ENCODE peak calls at places on chromosomes 1 and 21, in ten cellular contexts. One of them, this sample, is unnamed.
A peak's percentile ranks its signal among the peaks of the same experiment; 100 is the strongest.

GRCh38 chr1:81877940-81878339 is 77.2 kb downstream of the ADGRL2 start:
- DNase-seq in NCI-H748 treated with DMSO at 0.1 percent for 48 hours: no peak
- DNase-seq in LHCN-M2: no peak
- DNase-seq in KBM-7: no peak
- DNase-seq in occipital lobe: no peak
- DNase-seq in IMR-90: no peak
- DNase-seq in activated T-cell treated with anti-CD3 and anti-CD28 coated beads for 48 hours: no peak
- DNase-seq in dorsolateral prefrontal cortex: no peak
- DNase-seq in SW 1271: no peak
- DNase-seq in stimulated activated effector memory CD8-positive, alpha-beta T cell treated with anti-CD3 and anti-CD28 coated beads, Interleukin-12 subunit alpha, Interleukin-12 subunit beta, amount 100 ng/mL, for 72 hours: no peak
- DNase-seq in this sample: no peak

GRCh38 chr21:35664683-35665082 is 395.6 kb downstream of the SETD4 start:
- DNase-seq in LHCN-M2: no peak
- DNase-seq in NCI-H748 treated with DMSO at 0.1 percent for 48 hours: no peak
- DNase-seq in SW 1271: no peak
- DNase-seq in stimulated activated effector memory CD8-positive, alpha-beta T cell treated with anti-CD3 and anti-CD28 coated beads, Interleukin-12 subunit alpha, Interleukin-12 subunit beta, amount 100 ng/mL, for 72 hours: no peak
- DNase-seq in activated T-cell treated with anti-CD3 and anti-CD28 coated beads for 48 hours: no peak
- DNase-seq in KBM-7: no peak
- DNase-seq in dorsolateral prefrontal cortex: no peak
- DNase-seq in occipital lobe: no peak
- DNase-seq in IMR-90: peak; percentile 77
- DNase-seq in this sample: no peak

GRCh38 chr1:240190881-240191385 is 99.2 kb downstream of the FMN2 start:
- DNase-seq in dorsolateral prefrontal cortex: no peak
- DNase-seq in SW 1271: no peak
- DNase-seq in occipital lobe: no peak
- DNase-seq in KBM-7: peak; percentile 22
- DNase-seq in IMR-90: peak; percentile 100
- DNase-seq in NCI-H748 treated with DMSO at 0.1 percent for 48 hours: peak; percentile 40
- DNase-seq in activated T-cell treated with anti-CD3 and anti-CD28 coated beads for 48 hours: no peak
- DNase-seq in LHCN-M2: peak; percentile 100
- DNase-seq in stimulated activated effector memory CD8-positive, alpha-beta T cell treated with anti-CD3 and anti-CD28 coated beads, Interleukin-12 subunit alpha, Interleukin-12 subunit beta, amount 100 ng/mL, for 72 hours: no peak
- DNase-seq in this sample: peak; percentile 97

GRCh38 chr21:37429356-37429755 is 62.8 kb downstream of the DYRK1A start:
- DNase-seq in dorsolateral prefrontal cortex: no peak
- DNase-seq in LHCN-M2: no peak
- DNase-seq in activated T-cell treated with anti-CD3 and anti-CD28 coated beads for 48 hours: no peak
- DNase-seq in KBM-7: peak; percentile 40
- DNase-seq in occipital lobe: no peak
- DNase-seq in SW 1271: no peak
- DNase-seq in IMR-90: no peak
- DNase-seq in NCI-H748 treated with DMSO at 0.1 percent for 48 hours: no peak
- DNase-seq in stimulated activated effector memory CD8-positive, alpha-beta T cell treated with anti-CD3 and anti-CD28 coated beads, Interleukin-12 subunit alpha, Interleukin-12 subunit beta, amount 100 ng/mL, for 72 hours: no peak
- DNase-seq in this sample: no peak

GRCh38 chr1:200294241-200294640 is 115.6 kb downstream of the ZNF281 start:
- DNase-seq in KBM-7: no peak
- DNase-seq in NCI-H748 treated with DMSO at 0.1 percent for 48 hours: no peak
- DNase-seq in occipital lobe: no peak
- DNase-seq in SW 1271: no peak
- DNase-seq in stimulated activated effector memory CD8-positive, alpha-beta T cell treated with anti-CD3 and anti-CD28 coated beads, Interleukin-12 subunit alpha, Interleukin-12 subunit beta, amount 100 ng/mL, for 72 hours: no peak
- DNase-seq in dorsolateral prefrontal cortex: no peak
- DNase-seq in LHCN-M2: no peak
- DNase-seq in IMR-90: no peak
- DNase-seq in activated T-cell treated with anti-CD3 and anti-CD28 coated beads for 48 hours: no peak
- DNase-seq in this sample: no peak

GRCh38 chr1:112905420-112906154 is 50.4 kb downstream of the SLC16A1 start:
- DNase-seq in SW 1271: no peak
- DNase-seq in occipital lobe: no peak
- DNase-seq in dorsolateral prefrontal cortex: no peak
- DNase-seq in KBM-7: no peak
- DNase-seq in stimulated activated effector memory CD8-positive, alpha-beta T cell treated with anti-CD3 and anti-CD28 coated beads, Interleukin-12 subunit alpha, Interleukin-12 subunit beta, amount 100 ng/mL, for 72 hours: peak; percentile 25
- DNase-seq in IMR-90: no peak
- DNase-seq in activated T-cell treated with anti-CD3 and anti-CD28 coated beads for 48 hours: no peak
- DNase-seq in LHCN-M2: peak; percentile 9
- DNase-seq in NCI-H748 treated with DMSO at 0.1 percent for 48 hours: no peak
- DNase-seq in this sample: no peak

GRCh38 chr1:218330043-218330623 is 15.0 kb upstream of the TGFB2 start:
- DNase-seq in KBM-7: peak; percentile 46
- DNase-seq in IMR-90: peak; percentile 61
- DNase-seq in dorsolateral prefrontal cortex: no peak
- DNase-seq in LHCN-M2: peak; percentile 38
- DNase-seq in NCI-H748 treated with DMSO at 0.1 percent for 48 hours: peak; percentile 22
- DNase-seq in SW 1271: no peak
- DNase-seq in stimulated activated effector memory CD8-positive, alpha-beta T cell treated with anti-CD3 and anti-CD28 coated beads, Interleukin-12 subunit alpha, Interleukin-12 subunit beta, amount 100 ng/mL, for 72 hours: no peak
- DNase-seq in occipital lobe: no peak
- DNase-seq in activated T-cell treated with anti-CD3 and anti-CD28 coated beads for 48 hours: no peak
- DNase-seq in this sample: no peak

GRCh38 chr1:46830665-46831322 is 31.9 kb downstream of the CYP4B1 start:
- DNase-seq in LHCN-M2: no peak
- DNase-seq in stimulated activated effector memory CD8-positive, alpha-beta T cell treated with anti-CD3 and anti-CD28 coated beads, Interleukin-12 subunit alpha, Interleukin-12 subunit beta, amount 100 ng/mL, for 72 hours: no peak
- DNase-seq in NCI-H748 treated with DMSO at 0.1 percent for 48 hours: no peak
- DNase-seq in dorsolateral prefrontal cortex: no peak
- DNase-seq in occipital lobe: no peak
- DNase-seq in KBM-7: no peak
- DNase-seq in IMR-90: no peak
- DNase-seq in SW 1271: no peak
- DNase-seq in activated T-cell treated with anti-CD3 and anti-CD28 coated beads for 48 hours: no peak
- DNase-seq in this sample: no peak

GRCh38 chr1:166605137-166605536 is 234.1 kb upstream of the POGK start:
- DNase-seq in NCI-H748 treated with DMSO at 0.1 percent for 48 hours: no peak
- DNase-seq in occipital lobe: no peak
- DNase-seq in SW 1271: no peak
- DNase-seq in IMR-90: no peak
- DNase-seq in LHCN-M2: no peak
- DNase-seq in KBM-7: no peak
- DNase-seq in activated T-cell treated with anti-CD3 and anti-CD28 coated beads for 48 hours: no peak
- DNase-seq in dorsolateral prefrontal cortex: no peak
- DNase-seq in stimulated activated effector memory CD8-positive, alpha-beta T cell treated with anti-CD3 and anti-CD28 coated beads, Interleukin-12 subunit alpha, Interleukin-12 subunit beta, amount 100 ng/mL, for 72 hours: no peak
- DNase-seq in this sample: no peak

GRCh38 chr21:15080504-15080903 is 15.7 kb upstream of the NRIP1 start:
- DNase-seq in activated T-cell treated with anti-CD3 and anti-CD28 coated beads for 48 hours: no peak
- DNase-seq in NCI-H748 treated with DMSO at 0.1 percent for 48 hours: peak; percentile 28
- DNase-seq in LHCN-M2: no peak
- DNase-seq in SW 1271: no peak
- DNase-seq in KBM-7: no peak
- DNase-seq in IMR-90: no peak
- DNase-seq in dorsolateral prefrontal cortex: no peak
- DNase-seq in stimulated activated effector memory CD8-positive, alpha-beta T cell treated with anti-CD3 and anti-CD28 coated beads, Interleukin-12 subunit alpha, Interleukin-12 subunit beta, amount 100 ng/mL, for 72 hours: no peak
- DNase-seq in occipital lobe: no peak
- DNase-seq in this sample: no peak

GRCh38 chr1:14055442-14056225 is 355.6 kb downstream of the PRDM2 start:
- DNase-seq in dorsolateral prefrontal cortex: no peak
- DNase-seq in SW 1271: no peak
- DNase-seq in NCI-H748 treated with DMSO at 0.1 percent for 48 hours: no peak
- DNase-seq in occipital lobe: peak; percentile 6
- DNase-seq in LHCN-M2: no peak
- DNase-seq in KBM-7: no peak
- DNase-seq in IMR-90: no peak
- DNase-seq in stimulated activated effector memory CD8-positive, alpha-beta T cell treated with anti-CD3 and anti-CD28 coated beads, Interleukin-12 subunit alpha, Interleukin-12 subunit beta, amount 100 ng/mL, for 72 hours: no peak
- DNase-seq in activated T-cell treated with anti-CD3 and anti-CD28 coated beads for 48 hours: no peak
- DNase-seq in this sample: no peak

GRCh38 chr1:183030053-183030452 is 6.8 kb downstream of the LAMC1 start:
- DNase-seq in activated T-cell treated with anti-CD3 and anti-CD28 coated beads for 48 hours: no peak
- DNase-seq in SW 1271: no peak
- DNase-seq in IMR-90: no peak
- DNase-seq in stimulated activated effector memory CD8-positive, alpha-beta T cell treated with anti-CD3 and anti-CD28 coated beads, Interleukin-12 subunit alpha, Interleukin-12 subunit beta, amount 100 ng/mL, for 72 hours: no peak
- DNase-seq in occipital lobe: no peak
- DNase-seq in dorsolateral prefrontal cortex: no peak
- DNase-seq in LHCN-M2: peak; percentile 67
- DNase-seq in KBM-7: no peak
- DNase-seq in NCI-H748 treated with DMSO at 0.1 percent for 48 hours: no peak
- DNase-seq in this sample: no peak

GRCh38 chr1:110203021-110203661 is 7.0 kb upstream of the KCNC4 start:
- DNase-seq in occipital lobe: no peak
- DNase-seq in stimulated activated effector memory CD8-positive, alpha-beta T cell treated with anti-CD3 and anti-CD28 coated beads, Interleukin-12 subunit alpha, Interleukin-12 subunit beta, amount 100 ng/mL, for 72 hours: peak; percentile 87
- DNase-seq in activated T-cell treated with anti-CD3 and anti-CD28 coated beads for 48 hours: peak; percentile 47
- DNase-seq in SW 1271: peak; percentile 16
- DNase-seq in NCI-H748 treated with DMSO at 0.1 percent for 48 hours: peak; percentile 79
- DNase-seq in LHCN-M2: peak; percentile 62
- DNase-seq in KBM-7: peak; percentile 86
- DNase-seq in dorsolateral prefrontal cortex: no peak
- DNase-seq in IMR-90: peak; percentile 66
- DNase-seq in this sample: peak; percentile 34

GRCh38 chr1:225442156-225442555 is 14.3 kb upstream of the LBR start:
- DNase-seq in IMR-90: no peak
- DNase-seq in stimulated activated effector memory CD8-positive, alpha-beta T cell treated with anti-CD3 and anti-CD28 coated beads, Interleukin-12 subunit alpha, Interleukin-12 subunit beta, amount 100 ng/mL, for 72 hours: no peak
- DNase-seq in KBM-7: no peak
- DNase-seq in activated T-cell treated with anti-CD3 and anti-CD28 coated beads for 48 hours: no peak
- DNase-seq in NCI-H748 treated with DMSO at 0.1 percent for 48 hours: no peak
- DNase-seq in dorsolateral prefrontal cortex: no peak
- DNase-seq in LHCN-M2: no peak
- DNase-seq in SW 1271: no peak
- DNase-seq in occipital lobe: no peak
- DNase-seq in this sample: no peak

GRCh38 chr1:119978018-119978505 is 81.7 kb upstream of the ADAM30 start:
- DNase-seq in LHCN-M2: no peak
- DNase-seq in KBM-7: no peak
- DNase-seq in NCI-H748 treated with DMSO at 0.1 percent for 48 hours: no peak
- DNase-seq in SW 1271: no peak
- DNase-seq in occipital lobe: no peak
- DNase-seq in activated T-cell treated with anti-CD3 and anti-CD28 coated beads for 48 hours: no peak
- DNase-seq in dorsolateral prefrontal cortex: no peak
- DNase-seq in stimulated activated effector memory CD8-positive, alpha-beta T cell treated with anti-CD3 and anti-CD28 coated beads, Interleukin-12 subunit alpha, Interleukin-12 subunit beta, amount 100 ng/mL, for 72 hours: no peak
- DNase-seq in IMR-90: no peak
- DNase-seq in this sample: peak; percentile 76

GRCh38 chr21:29384608-29385359 is 86.1 kb downstream of the BACH1 start:
- DNase-seq in dorsolateral prefrontal cortex: no peak
- DNase-seq in IMR-90: no peak
- DNase-seq in SW 1271: no peak
- DNase-seq in KBM-7: no peak
- DNase-seq in stimulated activated effector memory CD8-positive, alpha-beta T cell treated with anti-CD3 and anti-CD28 coated beads, Interleukin-12 subunit alpha, Interleukin-12 subunit beta, amount 100 ng/mL, for 72 hours: no peak
- DNase-seq in occipital lobe: no peak
- DNase-seq in NCI-H748 treated with DMSO at 0.1 percent for 48 hours: no peak
- DNase-seq in activated T-cell treated with anti-CD3 and anti-CD28 coated beads for 48 hours: no peak
- DNase-seq in LHCN-M2: no peak
- DNase-seq in this sample: no peak

GRCh38 chr1:29835486-29836273 is 599.4 kb downstream of the PTPRU start:
- DNase-seq in IMR-90: no peak
- DNase-seq in stimulated activated effector memory CD8-positive, alpha-beta T cell treated with anti-CD3 and anti-CD28 coated beads, Interleukin-12 subunit alpha, Interleukin-12 subunit beta, amount 100 ng/mL, for 72 hours: no peak
- DNase-seq in SW 1271: no peak
- DNase-seq in activated T-cell treated with anti-CD3 and anti-CD28 coated beads for 48 hours: no peak
- DNase-seq in KBM-7: no peak
- DNase-seq in occipital lobe: no peak
- DNase-seq in NCI-H748 treated with DMSO at 0.1 percent for 48 hours: peak; percentile 51
- DNase-seq in dorsolateral prefrontal cortex: no peak
- DNase-seq in LHCN-M2: no peak
- DNase-seq in this sample: no peak

GRCh38 chr1:25990702-25991395 is 7.0 kb downstream of the PAFAH2 start:
- DNase-seq in stimulated activated effector memory CD8-positive, alpha-beta T cell treated with anti-CD3 and anti-CD28 coated beads, Interleukin-12 subunit alpha, Interleukin-12 subunit beta, amount 100 ng/mL, for 72 hours: peak; percentile 75
- DNase-seq in IMR-90: no peak
- DNase-seq in KBM-7: peak; percentile 77
- DNase-seq in occipital lobe: no peak
- DNase-seq in LHCN-M2: no peak
- DNase-seq in activated T-cell treated with anti-CD3 and anti-CD28 coated beads for 48 hours: peak; percentile 25
- DNase-seq in dorsolateral prefrontal cortex: no peak
- DNase-seq in NCI-H748 treated with DMSO at 0.1 percent for 48 hours: no peak
- DNase-seq in SW 1271: no peak
- DNase-seq in this sample: no peak

GRCh38 chr1:143698016-143698415 is 273.8 kb downstream of the FAM72C start:
- DNase-seq in stimulated activated effector memory CD8-positive, alpha-beta T cell treated with anti-CD3 and anti-CD28 coated beads, Interleukin-12 subunit alpha, Interleukin-12 subunit beta, amount 100 ng/mL, for 72 hours: peak; percentile 47
- DNase-seq in SW 1271: no peak
- DNase-seq in NCI-H748 treated with DMSO at 0.1 percent for 48 hours: peak; percentile 81
- DNase-seq in occipital lobe: no peak
- DNase-seq in KBM-7: peak; percentile 57
- DNase-seq in IMR-90: no peak
- DNase-seq in activated T-cell treated with anti-CD3 and anti-CD28 coated beads for 48 hours: no peak
- DNase-seq in LHCN-M2: no peak
- DNase-seq in dorsolateral prefrontal cortex: no peak
- DNase-seq in this sample: no peak

GRCh38 chr1:75870951-75871350 is 61.3 kb downstream of the ASB17 start:
- DNase-seq in stimulated activated effector memory CD8-positive, alpha-beta T cell treated with anti-CD3 and anti-CD28 coated beads, Interleukin-12 subunit alpha, Interleukin-12 subunit beta, amount 100 ng/mL, for 72 hours: no peak
- DNase-seq in activated T-cell treated with anti-CD3 and anti-CD28 coated beads for 48 hours: no peak
- DNase-seq in IMR-90: no peak
- DNase-seq in NCI-H748 treated with DMSO at 0.1 percent for 48 hours: no peak
- DNase-seq in SW 1271: no peak
- DNase-seq in dorsolateral prefrontal cortex: no peak
- DNase-seq in KBM-7: no peak
- DNase-seq in occipital lobe: no peak
- DNase-seq in LHCN-M2: no peak
- DNase-seq in this sample: no peak